ENCODE peak calls at places on chromosomes 2 and 18, in five cellular contexts. E is GM23338, B is HepG2, G is SK-N-SH, Y is K562. H is an unnamed sample.

GRCh38 chr2:190879474-190880373 is 897 bp upstream of the GLS start:
- DNase-seq in E (no peak), B (no peak), G (no peak), Y (no peak), H (no peak)

GRCh38 chr2:16633632-16634430 is 31.8 kb downstream of the CYRIA start:
- DNase-seq in E (no peak), B (no peak), G (no peak), Y (no peak), H (no peak)

GRCh38 chr2:149040451-149040850 is 2.0 kb downstream of the LYPD6B start:
- DNase-seq in E (peak; percentile 89), B (peak; percentile 24), G (no peak), Y (peak; percentile 77), H (peak; percentile 66)

GRCh38 chr18:22466608-22467390 is 49.1 kb upstream of the CTAGE1 start:
- DNase-seq in E (no peak), B (peak; percentile 58), G (no peak), Y (no peak), H (no peak)

GRCh38 chr2:69652206-69652605 is 8.7 kb upstream of the AAK1 start:
- DNase-seq in E (no peak), B (no peak), G (no peak), Y (no peak), H (no peak)

GRCh38 chr2:148515976-148516375 is 128.6 kb upstream of the EPC2 start:
- DNase-seq in E (no peak), B (no peak), G (no peak), Y (no peak), H (no peak)

GRCh38 chr2:8906208-8906607 is 68.8 kb upstream of the KIDINS220 start:
- DNase-seq in E (no peak), B (no peak), G (no peak), Y (no peak), H (peak; percentile 25)

GRCh38 chr18:63591725-63592124 is 4.6 kb downstream of the SERPINB13 start:
- DNase-seq in E (no peak), B (no peak), G (no peak), Y (no peak), H (no peak)

GRCh38 chr2:60468390-60469085 is 84.9 kb downstream of the BCL11A start:
- DNase-seq in E (no peak), B (no peak), G (no peak), Y (no peak), H (no peak)

GRCh38 chr2:218908721-218909619 is 28.3 kb downstream of the WNT10A start:
- DNase-seq in E (peak; percentile 99), B (peak; percentile 93), G (peak; percentile 93), Y (peak; percentile 87), H (peak; percentile 42)

GRCh38 chr2:652881-653480 is 24.2 kb downstream of the TMEM18 start:
- DNase-seq in E (no peak), B (no peak), G (no peak), Y (no peak), H (no peak)

GRCh38 chr2:120855855-120856405 is 120.3 kb downstream of the GLI2 start:
- DNase-seq in E (no peak), B (no peak), G (no peak), Y (no peak), H (no peak)

GRCh38 chr2:55985406-55985805 is 61.8 kb upstream of the EFEMP1 start:
- DNase-seq in E (no peak), B (no peak), G (no peak), Y (no peak), H (no peak)

GRCh38 chr2:1051075-1051474 is 100.4 kb downstream of the SNTG2 start:
- DNase-seq in E (peak; percentile 82), B (peak; percentile 10), G (peak; percentile 44), Y (no peak), H (no peak)

GRCh38 chr2:70420005-70420580 is 118.2 kb upstream of the FAM136A start:
- DNase-seq in E (no peak), B (no peak), G (no peak), Y (no peak), H (no peak)

GRCh38 chr2:224816816-224817215 is 100.7 kb upstream of the CCDC195 start:
- DNase-seq in E (peak; percentile 3), B (peak; percentile 5), G (no peak), Y (no peak), H (no peak)

GRCh38 chr2:239111401-239112100 is 263.7 kb downstream of the TWIST2 start:
- DNase-seq in E (no peak), B (no peak), G (no peak), Y (no peak), H (no peak)

GRCh38 chr18:9428862-9429661 is 46.3 kb upstream of the RALBP1 start:
- DNase-seq in E (no peak), B (no peak), G (no peak), Y (no peak), H (no peak)

GRCh38 chr2:141523199-141523598 is 607.6 kb downstream of the LRP1B start:
- DNase-seq in E (no peak), B (no peak), G (no peak), Y (no peak), H (no peak)

DNA sequence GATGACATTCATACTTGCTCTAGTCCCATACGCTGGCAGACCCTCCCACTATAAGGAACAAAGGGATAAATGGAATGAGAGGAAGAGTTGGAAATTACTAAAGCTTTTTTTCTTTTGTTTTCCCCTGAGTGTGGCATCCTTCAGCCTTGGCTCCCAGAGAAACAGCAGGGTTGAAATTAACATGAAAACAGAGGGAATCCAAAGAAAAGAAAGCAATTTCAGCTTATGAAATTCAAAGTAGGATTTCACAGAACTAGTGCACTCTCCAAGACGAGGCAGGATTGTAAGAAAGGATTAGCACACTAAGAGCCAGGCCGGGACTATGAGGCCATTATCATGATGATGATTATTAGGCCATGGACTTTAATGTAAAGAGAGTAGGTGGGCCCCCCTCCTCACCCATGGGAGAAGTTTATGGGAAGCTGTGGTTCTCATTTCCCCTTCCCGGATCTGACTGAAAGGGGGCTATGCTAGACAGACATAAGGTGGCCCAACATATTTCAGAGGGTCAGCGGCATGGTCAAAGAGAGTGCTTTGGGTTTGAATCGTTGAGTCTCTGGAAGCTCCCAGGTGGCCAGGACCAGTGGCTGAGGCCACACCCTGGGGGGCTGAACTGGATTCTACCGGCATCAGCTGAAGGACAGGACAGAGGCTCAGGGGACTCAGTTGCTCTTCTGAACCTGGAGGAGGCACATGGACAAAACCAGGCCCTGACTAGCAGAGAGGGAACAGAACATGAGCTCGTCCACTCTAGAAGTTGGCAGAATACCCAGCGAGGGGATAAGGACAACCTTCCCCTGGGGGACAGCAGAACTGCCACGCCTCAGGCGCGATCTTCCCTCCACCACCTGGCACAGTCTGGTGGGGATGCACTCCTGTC is 100.1 kb upstream of the ARL4C start:
- DNase-seq in E (peak; percentile 77), B (no peak), G (no peak), Y (no peak), H (no peak)
- TF ChIP-seq REST in E (no peak), B (no peak), G (no peak), Y (no peak), H (no peak)

GRCh38 chr2:50620783-50621182 is 411.1 kb downstream of the NRXN1 start:
- DNase-seq in E (peak; percentile 59), B (no peak), G (no peak), Y (no peak), H (no peak)

GRCh38 chr2:50613161-50613560 is 418.8 kb downstream of the NRXN1 start:
- DNase-seq in E (no peak), B (no peak), G (no peak), Y (no peak), H (no peak)

GRCh38 chr2:50614056-50614455 is 417.9 kb downstream of the NRXN1 start:
- DNase-seq in E (no peak), B (no peak), G (no peak), Y (no peak), H (no peak)

GRCh38 chr2:50611261-50612020 is 420.5 kb downstream of the NRXN1 start:
- DNase-seq in E (no peak), B (no peak), G (no peak), Y (no peak), H (no peak)

GRCh38 chr2:50615296-50615695 is 416.6 kb downstream of the NRXN1 start:
- DNase-seq in E (peak; percentile 47), B (no peak), G (no peak), Y (no peak), H (no peak)
- TF ChIP-seq REST in E (no peak), B (no peak), G (no peak), Y (no peak), H (no peak)

GRCh38 chr2:96531872-96532505 is 4.6 kb upstream of the ARID5A start:
- DNase-seq in E (peak; percentile 87), B (no peak), G (peak; percentile 86), Y (peak; percentile 77), H (peak; percentile 84)

GRCh38 chr2:96531366-96531765 is 5.2 kb upstream of the ARID5A start:
- DNase-seq in E (no peak), B (no peak), G (no peak), Y (no peak), H (no peak)

GRCh38 chr2:96530144-96530430 is 6.5 kb upstream of the ARID5A start:
- DNase-seq in E (no peak), B (no peak), G (no peak), Y (no peak), H (no peak)

GRCh38 chr2:96529376-96530143 is 7.0 kb upstream of the ARID5A start:
- DNase-seq in E (no peak), B (no peak), G (no peak), Y (no peak), H (no peak)

DNA sequence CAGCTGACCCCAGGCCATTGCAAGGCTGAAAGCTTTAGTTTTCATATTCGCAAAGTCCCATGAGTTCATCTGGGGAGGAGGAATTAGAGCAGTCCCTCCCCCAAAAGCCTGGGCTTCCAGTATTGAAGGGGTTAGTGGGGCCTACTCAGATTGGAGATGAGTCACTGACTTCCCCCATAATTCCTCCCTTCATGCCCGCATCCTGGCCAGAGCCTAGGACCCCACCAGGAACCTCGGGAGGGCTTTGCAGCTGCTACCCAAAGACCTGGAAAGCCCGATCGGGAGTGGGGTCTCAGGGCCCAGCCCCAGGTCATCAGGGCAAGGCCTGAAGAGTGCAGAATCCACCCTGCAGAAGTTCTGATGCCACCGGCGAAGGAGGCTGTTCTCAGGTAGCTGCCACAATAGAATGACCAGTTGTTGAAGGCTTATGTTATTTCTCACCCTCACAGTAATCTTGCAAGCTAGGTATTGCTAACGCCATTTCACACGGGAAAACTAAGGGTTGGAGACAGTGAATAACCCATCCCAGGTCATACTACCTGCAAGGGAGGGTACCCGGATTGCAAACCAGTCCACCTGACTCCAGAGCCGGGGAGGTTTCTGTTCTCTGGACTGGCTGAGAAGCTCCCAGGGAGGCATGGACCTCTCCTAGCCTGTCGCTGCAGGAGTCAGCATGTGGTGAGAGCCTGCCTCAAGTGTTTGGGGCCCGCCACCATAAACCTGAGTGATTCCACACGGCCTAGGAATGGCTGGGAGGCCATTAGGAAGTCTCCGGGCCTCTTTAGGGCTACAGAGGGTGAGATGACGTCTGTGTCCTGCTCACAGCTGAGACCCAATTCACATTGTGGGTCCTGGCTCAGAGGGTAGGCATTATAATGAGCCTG is 5.8 kb upstream of the ARID5A start:
- DNase-seq in E (no peak), B (no peak), G (no peak), Y (no peak), H (no peak)
- TF ChIP-seq REST in E (no peak), B (no peak), G (no peak), Y (no peak), H (no peak)

DNA sequence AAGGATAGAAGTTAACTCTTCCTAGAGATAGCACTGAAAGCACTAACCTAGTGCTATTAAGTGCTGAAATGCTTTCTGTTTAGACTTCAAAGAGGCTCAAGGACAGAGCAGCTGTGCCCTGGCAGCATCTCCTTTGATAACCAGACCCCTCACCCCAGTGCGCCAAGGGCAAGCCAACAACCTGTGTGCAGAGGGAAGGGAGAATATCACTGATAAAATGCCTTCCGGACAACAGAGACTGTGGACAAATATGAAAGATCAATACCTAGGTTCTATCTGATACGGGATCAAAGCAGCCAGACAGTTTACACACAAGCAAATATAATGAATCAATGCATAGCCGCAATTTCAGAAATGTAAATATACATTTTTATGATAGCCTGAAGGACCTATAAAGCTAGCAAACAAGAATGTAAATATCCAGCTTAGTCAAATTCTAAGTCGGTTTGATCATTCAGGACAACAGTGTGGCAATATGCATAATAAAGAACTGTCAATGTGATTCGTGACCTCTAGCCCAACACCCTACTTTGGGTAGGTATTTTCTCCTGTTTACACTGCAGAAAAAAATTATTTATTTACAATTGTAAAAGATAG is 91.8 kb upstream of the RFX8 start:
- DNase-seq in E (no peak), B (peak; percentile 100), G (no peak), Y (no peak), H (no peak)
- TF ChIP-seq REST in E (no peak), B (peak; percentile 88), G (no peak), Y (no peak), H (no peak)